ENCODE peak calls at places on chromosomes 13 and 19, in seven cellular contexts. I, P, K, S, J, H and Z are unnamed samples.
A peak's percentile ranks its signal among the peaks of the same experiment; 100 is the strongest.

GRCh38 chr13:101398920-101399319 is 17.4 kb downstream of the NALCN start:
- DNase-seq in I (no peak), J (no peak), S (peak; percentile 77), P (no peak), K (peak; percentile 29), H (peak; percentile 27), Z (no peak)

GRCh38 chr13:112756967-112757758 is 67.3 kb downstream of the ATP11A start:
- DNase-seq in H (no peak), J (no peak), I (no peak), P (no peak), K (no peak), S (no peak), Z (no peak)

GRCh38 chr19:13329766-13330165 is 176.5 kb downstream of the CACNA1A start:
- DNase-seq in I (no peak), P (no peak), K (no peak), J (no peak), S (peak; percentile 7), H (no peak), Z (no peak)

GRCh38 chr13:74987124-74987690 is 494.8 kb downstream of the TBC1D4 start:
- DNase-seq in S (no peak), H (no peak), J (no peak), I (no peak), K (no peak), P (no peak), Z (no peak)

GRCh38 chr19:50332014-50332263 is 2.8 kb upstream of the KCNC3 start:
- DNase-seq in K (no peak), P (no peak), H (no peak), J (no peak), I (no peak), S (no peak), Z (no peak)

GRCh38 chr13:87128006-87128405 is 543.2 kb upstream of the SLITRK5 start:
- DNase-seq in P (no peak), J (peak; percentile 13), K (peak; percentile 61), S (peak; percentile 76), H (no peak), I (no peak), Z (no peak)

GRCh38 chr19:47363758-47364529 is 14.8 kb downstream of the DHX34 start:
- DNase-seq in K (no peak), J (peak; percentile 42), S (peak; percentile 6), I (no peak), H (peak; percentile 16), P (no peak), Z (no peak)

GRCh38 chr19:46823049-46823448 is 27.6 kb downstream of the AP2S1 start:
- DNase-seq in S (no peak), K (no peak), P (no peak), H (no peak), I (no peak), J (no peak), Z (no peak)

GRCh38 chr19:56309511-56310185 is 5.0 kb downstream of the ZSCAN5A start:
- DNase-seq in J (peak; percentile 91), H (no peak), S (peak; percentile 26), K (peak; percentile 7), I (no peak), P (peak; percentile 62), Z (peak; percentile 55)

GRCh38 chr13:41465215-41465907 is 8.0 kb downstream of the RGCC start:
- DNase-seq in P (peak; percentile 52), S (peak; percentile 70), J (no peak), I (no peak), H (peak; percentile 37), K (peak; percentile 59), Z (no peak)

GRCh38 chr13:49371943-49372636 is 71.8 kb downstream of the CAB39L start:
- DNase-seq in H (no peak), S (no peak), I (no peak), K (peak; percentile 15), P (no peak), J (no peak), Z (no peak)

GRCh38 chr19:4052114-4052992 is 14.3 kb downstream of the ZBTB7A start:
- DNase-seq in P (peak; percentile 81), I (no peak), J (no peak), H (no peak), K (peak; percentile 47), S (no peak), Z (no peak)

GRCh38 chr13:30739646-30740642 is 4.6 kb downstream of the ALOX5AP start:
- DNase-seq in P (peak; percentile 27), H (peak; percentile 38), S (peak; percentile 55), K (peak; percentile 92), I (no peak), J (no peak), Z (no peak)

GRCh38 chr13:30736921-30737320 is 1.6 kb downstream of the ALOX5AP start:
- DNase-seq in K (no peak), S (no peak), H (no peak), I (no peak), P (no peak), J (no peak), Z (no peak)

GRCh38 chr13:30737511-30738342 is 2.4 kb downstream of the ALOX5AP start:
- DNase-seq in P (no peak), K (no peak), S (no peak), J (no peak), H (no peak), I (no peak), Z (no peak)

GRCh38 chr13:30738526-30738925 is 3.2 kb downstream of the ALOX5AP start:
- DNase-seq in S (no peak), I (no peak), P (no peak), K (no peak), J (no peak), H (no peak), Z (no peak)

DNA sequence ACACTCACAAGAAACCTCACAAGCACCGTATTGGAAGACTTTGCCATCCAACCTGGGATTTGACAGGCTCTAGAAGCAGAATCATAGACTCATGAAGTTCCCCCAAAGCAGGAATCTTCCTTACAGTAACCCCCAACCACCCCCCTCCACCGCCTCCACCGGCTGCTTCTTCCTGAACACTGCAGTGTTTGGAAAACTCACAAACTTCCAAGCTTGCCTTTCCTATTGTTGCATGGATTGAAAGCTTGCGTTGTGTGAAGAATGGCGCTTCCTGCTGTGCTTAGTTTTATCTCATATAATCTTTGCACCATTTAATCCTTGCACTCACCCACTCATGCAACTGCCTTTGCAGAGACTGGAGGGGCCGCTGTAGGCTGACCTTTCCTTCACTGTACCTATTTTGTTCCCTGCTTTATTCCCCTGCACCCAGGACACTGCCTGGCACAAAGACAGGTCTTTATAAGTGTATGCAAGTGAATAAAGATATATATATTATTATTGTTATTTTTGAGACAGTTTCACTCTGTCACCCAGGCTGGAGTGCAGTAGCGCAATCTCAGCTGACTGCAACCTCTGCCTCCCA is 3.7 kb downstream of the ALOX5AP start:
- DNase-seq in I (no peak), J (no peak), S (no peak), K (no peak), H (no peak), P (no peak), Z (no peak)
- TF ChIP-seq CTCF in I (no peak), J (no peak), S (no peak), K (no peak), H (no peak), P (no peak), Z (no peak)

GRCh38 chr19:35848919-35849505 is 3.3 kb downstream of the NPHS1 start:
- DNase-seq in P (no peak), J (no peak), H (no peak), K (no peak), S (no peak), I (no peak), Z (no peak)

GRCh38 chr19:35848486-35848885 is 3.8 kb downstream of the NPHS1 start:
- DNase-seq in J (no peak), S (no peak), P (no peak), I (no peak), K (no peak), H (no peak), Z (no peak)

GRCh38 chr19:35852029-35852780 is at the start of gene NPHS1:
- DNase-seq in S (no peak), K (no peak), I (no peak), P (no peak), J (no peak), H (no peak), Z (peak; percentile 45)

GRCh38 chr19:35853038-35853756 is 893 bp upstream of the NPHS1 start:
- DNase-seq in P (no peak), K (no peak), S (no peak), I (no peak), J (no peak), H (no peak), Z (no peak)

GRCh38 chr19:35851213-35852028 is 883 bp downstream of the NPHS1 start:
- DNase-seq in I (no peak), J (peak; percentile 84), K (no peak), P (no peak), S (no peak), H (no peak), Z (peak; percentile 57)
- TF ChIP-seq CTCF in I (no peak), J (peak; percentile 46), K (no peak), P (no peak), S (no peak), H (no peak), Z (peak; percentile 45)

GRCh38 chr13:43303040-43303729 is 279.8 kb downstream of the DNAJC15 start:
- DNase-seq in I (no peak), J (peak; percentile 66), H (no peak), P (peak; percentile 78), S (peak; percentile 84), K (peak; percentile 81), Z (peak; percentile 44)

GRCh38 chr13:43306364-43306763 is 283.0 kb downstream of the DNAJC15 start:
- DNase-seq in P (no peak), S (no peak), K (no peak), H (no peak), I (no peak), J (no peak), Z (no peak)

GRCh38 chr13:43304449-43304848 is 281.1 kb downstream of the DNAJC15 start:
- DNase-seq in P (no peak), S (no peak), I (no peak), J (no peak), H (no peak), K (no peak), Z (no peak)

GRCh38 chr13:43305416-43305815 is 282.0 kb downstream of the DNAJC15 start:
- DNase-seq in S (no peak), H (no peak), P (no peak), I (no peak), J (no peak), K (peak; percentile 35), Z (no peak)

GRCh38 chr13:43304945-43305344 is 281.6 kb downstream of the DNAJC15 start:
- DNase-seq in P (no peak), J (no peak), H (no peak), S (no peak), I (no peak), K (no peak), Z (no peak)
- TF ChIP-seq CTCF in P (no peak), J (no peak), H (peak; percentile 18), S (no peak), I (no peak), K (no peak), Z (no peak)

GRCh38 chr19:29119582-29119981 is 93.4 kb downstream of the UQCRFS1 start:
- DNase-seq in P (no peak), J (peak; percentile 41), S (no peak), I (no peak), H (no peak), K (no peak), Z (peak; percentile 38)

GRCh38 chr19:29122185-29122584 is 90.8 kb downstream of the UQCRFS1 start:
- DNase-seq in I (no peak), H (no peak), K (no peak), S (no peak), P (no peak), J (no peak), Z (no peak)

GRCh38 chr19:29118384-29118783 is 94.6 kb downstream of the UQCRFS1 start:
- DNase-seq in K (no peak), P (no peak), J (no peak), H (no peak), S (no peak), I (no peak), Z (no peak)

GRCh38 chr19:29120471-29120870 is 92.5 kb downstream of the UQCRFS1 start:
- DNase-seq in P (no peak), S (no peak), J (no peak), H (no peak), I (no peak), K (no peak), Z (no peak)

GRCh38 chr19:29121684-29122083 is 91.3 kb downstream of the UQCRFS1 start:
- DNase-seq in I (no peak), P (no peak), S (peak; percentile 27), K (peak; percentile 22), J (peak; percentile 70), H (no peak), Z (peak; percentile 50)
- TF ChIP-seq CTCF in I (peak; percentile 60), P (no peak), S (peak; percentile 63), K (peak; percentile 61), J (peak; percentile 65), H (peak; percentile 67), Z (peak; percentile 59)